ENCODE peak calls at places on chromosomes 5 and 9, in nine cellular contexts. F is NCI-H1092 treated with DMSO at 0.1 percent for 48 hours; O is activated CD4-positive, alpha-beta T cell treated with anti-CD3 and anti-CD28 coated beads, Interleukin-2, amount 50 U/mL, for 4 hours; L is amygdala; I is AG09319; E is posterior cingulate gyrus; V is endothelial cell of umbilical vein; A is naive thymus-derived CD8-positive, alpha-beta T cell; T is uterus. X is an unnamed sample.

GRCh38 chr5:57650360-57651069 is 167.9 kb upstream of the ACTBL2 start:
- DNase-seq in F (no peak), O (no peak), L (no peak), I (peak), E (no peak), V (peak), A (peak), T (no peak), X (peak)

GRCh38 chr9:112971415-112971814 is 40.6 kb downstream of the ZNF883 start:
- DNase-seq in F (peak), O (no peak), L (no peak), I (no peak), E (no peak), V (no peak), A (no peak), T (no peak), X (peak)

GRCh38 chr5:143233020-143233419 is 170.5 kb downstream of the NR3C1 start:
- DNase-seq in F (no peak), O (no peak), L (no peak), I (peak), E (no peak), V (no peak), A (no peak), T (no peak), X (no peak)

GRCh38 chr9:3074247-3074646 is 230.4 kb upstream of the PUM3 start:
- DNase-seq in F (no peak), O (no peak), L (no peak), I (no peak), E (no peak), V (no peak), A (no peak), T (no peak), X (no peak)

GRCh38 chr5:157857821-157858526 is 971 bp downstream of the CLINT1 start:
- DNase-seq in F (no peak), O (no peak), L (no peak), I (no peak), E (no peak), V (peak), A (peak), T (no peak), X (peak)

GRCh38 chr5:107257885-107258520 is 412.7 kb downstream of the EFNA5 start:
- DNase-seq in F (no peak), O (no peak), L (no peak), I (no peak), E (no peak), V (no peak), A (no peak), T (no peak), X (no peak)

GRCh38 chr9:21801683-21802417 is 586 bp upstream of the MTAP start:
- DNase-seq in F (no peak), O (no peak), L (peak), I (peak), E (peak), V (peak), A (peak), T (peak), X (no peak)

GRCh38 chr5:177545487-177546261 is 8.7 kb downstream of the FAM193B start:
- DNase-seq in F (no peak), O (no peak), L (no peak), I (peak), E (no peak), V (no peak), A (no peak), T (peak), X (no peak)

GRCh38 chr5:33761139-33761538 is 130.7 kb downstream of the ADAMTS12 start:
- DNase-seq in F (no peak), O (no peak), L (no peak), I (no peak), E (no peak), V (no peak), A (no peak), T (no peak), X (no peak)

GRCh38 chr5:71937906-71938698 is 169.2 kb upstream of the MAP1B start:
- DNase-seq in F (peak), O (no peak), L (no peak), I (no peak), E (peak), V (no peak), A (no peak), T (no peak), X (peak)

GRCh38 chr9:70427161-70427945 is 12.9 kb upstream of the KLF9 start:
- DNase-seq in F (no peak), O (no peak), L (no peak), I (no peak), E (no peak), V (no peak), A (no peak), T (no peak), X (no peak)

GRCh38 chr9:136646827-136647711 is 15.6 kb upstream of the EGFL7 start:
- DNase-seq in F (no peak), O (no peak), L (no peak), I (no peak), E (no peak), V (no peak), A (no peak), T (no peak), X (no peak)

GRCh38 chr5:67561145-67561932 is 364.7 kb upstream of the CD180 start:
- DNase-seq in F (no peak), O (no peak), L (no peak), I (no peak), E (no peak), V (no peak), A (no peak), T (no peak), X (no peak)

GRCh38 chr9:137666950-137667670 is 48.3 kb downstream of the EHMT1 start:
- DNase-seq in F (peak), O (no peak), L (no peak), I (no peak), E (no peak), V (peak), A (no peak), T (no peak), X (peak)

GRCh38 chr9:108445431-108446018 is 410.3 kb downstream of the ACTL7B start:
- DNase-seq in F (no peak), O (no peak), L (peak), I (no peak), E (peak), V (no peak), A (no peak), T (no peak), X (no peak)

GRCh38 chr9:98391884-98392283 is 136.4 kb upstream of the TBC1D2 start:
- DNase-seq in F (no peak), O (no peak), L (no peak), I (no peak), E (no peak), V (peak), A (peak), T (no peak), X (no peak)

GRCh38 chr5:41925555-41925946 is 470 bp downstream of the FBXO4 start:
- DNase-seq in F (peak), O (peak), L (peak), I (no peak), E (peak), V (peak), A (no peak), T (peak), X (peak)

GRCh38 chr9:93094294-93095204 is 1.5 kb upstream of the CARD19 start:
- DNase-seq in F (no peak), O (no peak), L (no peak), I (no peak), E (peak), V (peak), A (peak), T (peak), X (no peak)

GRCh38 chr5:151115272-151115905 is 34.6 kb upstream of the TNIP1 start:
- DNase-seq in F (peak), O (peak), L (peak), I (peak), E (peak), V (peak), A (peak), T (peak), X (peak)

GRCh38 chr9:132243156-132244074 is 81.6 kb downstream of the NTNG2 start:
- DNase-seq in F (no peak), O (no peak), L (no peak), I (no peak), E (no peak), V (no peak), A (no peak), T (no peak), X (no peak)

GRCh38 chr9:112487008-112487798 is 576 bp downstream of the KIAA1958 start:
- DNase-seq in F (peak), O (peak), L (peak), I (no peak), E (peak), V (peak), A (peak), T (peak), X (peak)

GRCh38 chr5:98069876-98070512 is 703.5 kb upstream of the RGMB start:
- DNase-seq in F (no peak), O (no peak), L (no peak), I (no peak), E (no peak), V (no peak), A (no peak), T (no peak), X (no peak)

GRCh38 chr9:61670616-61671015 is 480.8 kb downstream of the SPATA31A7 start:
- DNase-seq in F (no peak), O (no peak), L (no peak), I (no peak), E (no peak), V (no peak), A (no peak), T (no peak), X (no peak)

GRCh38 chr5:180553530-180553929 is 37.8 kb downstream of the SCGB3A1 start:
- DNase-seq in F (no peak), O (no peak), L (no peak), I (no peak), E (no peak), V (no peak), A (no peak), T (no peak), X (no peak)

GRCh38 chr9:70392189-70392588 is 22.3 kb downstream of the KLF9 start:
- DNase-seq in F (peak), O (no peak), L (no peak), I (no peak), E (no peak), V (peak), A (no peak), T (no peak), X (peak)

GRCh38 chr5:71907001-71907564 is 188.0 kb downstream of the CARTPT start:
- DNase-seq in F (no peak), O (no peak), L (no peak), I (no peak), E (no peak), V (no peak), A (no peak), T (no peak), X (peak)

GRCh38 chr5:582936-583635 is 29.1 kb upstream of the CEP72 start:
- DNase-seq in F (no peak), O (no peak), L (no peak), I (no peak), E (no peak), V (no peak), A (no peak), T (no peak), X (no peak)